ENCODE peak calls at places on chromosome 3, in six cellular contexts. Z, A, K, N, M and X are unnamed samples.
A peak's percentile ranks its signal among the peaks of the same experiment; 100 is the strongest.

GRCh38 chr3:31132132-31132769 is 237.8 kb upstream of the GADL1 start:
- DNase-seq in Z (no peak), A (peak; percentile 44), K (peak; percentile 29), N (peak; percentile 20), M (peak; percentile 3), X (peak; percentile 4)

GRCh38 chr3:132311860-132312259 is 5.3 kb upstream of the ACP3 start:
- DNase-seq in Z (no peak), A (no peak), K (no peak), N (no peak), M (no peak), X (no peak)

GRCh38 chr3:103786296-103786695 is 1351.5 kb downstream of the ZPLD1 start:
- DNase-seq in Z (no peak), A (no peak), K (no peak), N (no peak), M (no peak), X (peak; percentile 16)

GRCh38 chr3:58021072-58021959 is 13.1 kb downstream of the FLNB start:
- DNase-seq in Z (no peak), A (peak; percentile 69), K (no peak), N (peak; percentile 88), M (peak; percentile 65), X (no peak)

GRCh38 chr3:189652042-189652441 is 20.9 kb downstream of the TP63 start:
- DNase-seq in Z (no peak), A (no peak), K (no peak), N (no peak), M (no peak), X (no peak)

GRCh38 chr3:53823026-53823955 is 22.9 kb downstream of the CHDH start:
- DNase-seq in Z (no peak), A (no peak), K (no peak), N (no peak), M (no peak), X (no peak)

GRCh38 chr3:161069441-161070251 is 35.5 kb downstream of the B3GALNT1 start:
- DNase-seq in Z (peak; percentile 72), A (no peak), K (peak; percentile 80), N (no peak), M (no peak), X (peak; percentile 40)

GRCh38 chr3:190183121-190183520 is 62.4 kb upstream of the P3H2 start:
- DNase-seq in Z (peak; percentile 13), A (no peak), K (no peak), N (peak; percentile 91), M (peak; percentile 60), X (no peak)

GRCh38 chr3:168248383-168249047 is 152.8 kb upstream of the GOLIM4 start:
- DNase-seq in Z (no peak), A (peak; percentile 55), K (no peak), N (no peak), M (peak; percentile 25), X (peak; percentile 12)

GRCh38 chr3:18575573-18575972 is 150.4 kb upstream of the SATB1 start:
- DNase-seq in Z (no peak), A (no peak), K (no peak), N (no peak), M (no peak), X (no peak)

GRCh38 chr3:9912294-9912935 is 4.5 kb upstream of the IL17RC start:
- DNase-seq in Z (no peak), A (no peak), K (no peak), N (no peak), M (no peak), X (no peak)

GRCh38 chr3:72343078-72343477 is 505.2 kb downstream of the SHQ1 start:
- DNase-seq in Z (no peak), A (no peak), K (no peak), N (no peak), M (no peak), X (no peak)

GRCh38 chr3:64063207-64063981 is 40.1 kb upstream of the PSMD6 start:
- DNase-seq in Z (no peak), A (no peak), K (no peak), N (peak; percentile 17), M (no peak), X (no peak)

GRCh38 chr3:152209776-152210175 is 59.0 kb upstream of the MBNL1 start:
- DNase-seq in Z (no peak), A (no peak), K (no peak), N (no peak), M (no peak), X (no peak)

GRCh38 chr3:186073641-186074040 is 35.2 kb downstream of the ETV5 start:
- DNase-seq in Z (no peak), A (no peak), K (no peak), N (no peak), M (no peak), X (no peak)

GRCh38 chr3:11172136-11172670 is 17.9 kb downstream of the HRH1 start:
- DNase-seq in Z (no peak), A (no peak), K (no peak), N (no peak), M (no peak), X (no peak)

GRCh38 chr3:193883551-193883950 is 252.4 kb upstream of the HES1 start:
- DNase-seq in Z (no peak), A (peak; percentile 50), K (no peak), N (no peak), M (no peak), X (no peak)

GRCh38 chr3:51270559-51270958 is 114.5 kb upstream of the MANF start:
- DNase-seq in Z (no peak), A (no peak), K (no peak), N (no peak), M (no peak), X (no peak)

GRCh38 chr3:120446891-120447668 is 3.7 kb downstream of the FSTL1 start:
- DNase-seq in Z (no peak), A (no peak), K (no peak), N (no peak), M (no peak), X (no peak)